ENCODE peak calls at places on chromosomes 2 and 18, in six cellular contexts. One of them, this sample, is unnamed.

GRCh38 chr2:216004408-216005283 is 8.7 kb downstream of the MREG start:
- DNase-seq in DND-41: no peak
- DNase-seq in HFFc6: no peak
- DNase-seq in GM10248: no peak
- DNase-seq in lung: no peak
- DNase-seq in kidney epithelial cell: no peak
- DNase-seq in this sample: no peak

GRCh38 chr2:241751152-241751551 is 16.7 kb downstream of the D2HGDH start:
- DNase-seq in DND-41: no peak
- DNase-seq in lung: no peak
- DNase-seq in kidney epithelial cell: no peak
- DNase-seq in HFFc6: no peak
- DNase-seq in GM10248: no peak
- DNase-seq in this sample: no peak

GRCh38 chr2:101832114-101832513 is 134.6 kb downstream of the MAP4K4 start:
- DNase-seq in HFFc6: no peak
- DNase-seq in GM10248: no peak
- DNase-seq in lung: no peak
- DNase-seq in kidney epithelial cell: no peak
- DNase-seq in DND-41: no peak
- DNase-seq in this sample: no peak

GRCh38 chr2:111975819-111976218 is 77.4 kb downstream of the MERTK start:
- DNase-seq in GM10248: no peak
- DNase-seq in kidney epithelial cell: no peak
- DNase-seq in HFFc6: no peak
- DNase-seq in DND-41: no peak
- DNase-seq in lung: no peak
- DNase-seq in this sample: no peak

GRCh38 chr2:174752403-174753037 is 11.8 kb downstream of the CHRNA1 start:
- DNase-seq in HFFc6: peak; percentile 46
- DNase-seq in DND-41: no peak
- DNase-seq in kidney epithelial cell: no peak
- DNase-seq in GM10248: peak; percentile 54
- DNase-seq in lung: no peak
- DNase-seq in this sample: no peak

GRCh38 chr2:45678791-45679348 is 27.4 kb downstream of the PRKCE start:
- DNase-seq in DND-41: no peak
- DNase-seq in HFFc6: no peak
- DNase-seq in kidney epithelial cell: no peak
- DNase-seq in GM10248: no peak
- DNase-seq in lung: no peak
- DNase-seq in this sample: no peak

GRCh38 chr2:65566617-65567016 is 134.2 kb upstream of the SPRED2 start:
- DNase-seq in GM10248: no peak
- DNase-seq in DND-41: peak; percentile 42
- DNase-seq in kidney epithelial cell: no peak
- DNase-seq in lung: no peak
- DNase-seq in HFFc6: no peak
- DNase-seq in this sample: no peak

GRCh38 chr18:3115430-3116025 is 102.6 kb upstream of the LPIN2 start:
- DNase-seq in DND-41: no peak
- DNase-seq in HFFc6: no peak
- DNase-seq in kidney epithelial cell: no peak
- DNase-seq in GM10248: no peak
- DNase-seq in lung: no peak
- DNase-seq in this sample: no peak

GRCh38 chr2:6423944-6424343 is 441.8 kb downstream of the CMPK2 start:
- DNase-seq in GM10248: no peak
- DNase-seq in DND-41: no peak
- DNase-seq in lung: no peak
- DNase-seq in kidney epithelial cell: no peak
- DNase-seq in HFFc6: no peak
- DNase-seq in this sample: no peak

GRCh38 chr18:77160515-77160914 is 27.9 kb upstream of the MBP start:
- DNase-seq in GM10248: no peak
- DNase-seq in kidney epithelial cell: no peak
- DNase-seq in DND-41: no peak
- DNase-seq in lung: no peak
- DNase-seq in HFFc6: no peak
- DNase-seq in this sample: no peak

GRCh38 chr2:210226186-210226585 is 939 bp upstream of the ACADL start:
- DNase-seq in DND-41: no peak
- DNase-seq in lung: no peak
- DNase-seq in kidney epithelial cell: peak; percentile 5
- DNase-seq in GM10248: no peak
- DNase-seq in HFFc6: no peak
- DNase-seq in this sample: no peak

GRCh38 chr2:226483745-226484619 is 315.6 kb downstream of the IRS1 start:
- DNase-seq in DND-41: no peak
- DNase-seq in lung: no peak
- DNase-seq in GM10248: no peak
- DNase-seq in kidney epithelial cell: no peak
- DNase-seq in HFFc6: peak; percentile 64
- DNase-seq in this sample: no peak

GRCh38 chr2:42141687-42142475 is 27.3 kb upstream of the EML4 start:
- DNase-seq in GM10248: no peak
- DNase-seq in lung: peak; percentile 63
- DNase-seq in DND-41: no peak
- DNase-seq in kidney epithelial cell: no peak
- DNase-seq in HFFc6: peak; percentile 62
- DNase-seq in this sample: no peak

GRCh38 chr2:123502926-123503325 is 522.2 kb upstream of the CNTNAP5 start:
- DNase-seq in HFFc6: no peak
- DNase-seq in kidney epithelial cell: no peak
- DNase-seq in lung: no peak
- DNase-seq in GM10248: no peak
- DNase-seq in DND-41: no peak
- DNase-seq in this sample: no peak

GRCh38 chr2:27024188-27024587 is 8.6 kb upstream of the TMEM214 start:
- DNase-seq in HFFc6: no peak
- DNase-seq in GM10248: no peak
- DNase-seq in DND-41: no peak
- DNase-seq in kidney epithelial cell: no peak
- DNase-seq in lung: no peak
- DNase-seq in this sample: no peak

GRCh38 chr18:44824884-44825283 is 144.2 kb downstream of the SETBP1 start:
- DNase-seq in lung: no peak
- DNase-seq in kidney epithelial cell: no peak
- DNase-seq in DND-41: no peak
- DNase-seq in GM10248: no peak
- DNase-seq in HFFc6: no peak
- DNase-seq in this sample: no peak

GRCh38 chr2:168920504-168921157 is 19.5 kb downstream of the G6PC2 start:
- DNase-seq in kidney epithelial cell: no peak
- DNase-seq in HFFc6: peak; percentile 45
- DNase-seq in DND-41: no peak
- DNase-seq in lung: no peak
- DNase-seq in GM10248: peak; percentile 38
- DNase-seq in this sample: no peak

GRCh38 chr2:133521146-133521745 is 47.0 kb downstream of the NCKAP5 start:
- DNase-seq in HFFc6: no peak
- DNase-seq in DND-41: no peak
- DNase-seq in lung: no peak
- DNase-seq in GM10248: no peak
- DNase-seq in kidney epithelial cell: no peak
- DNase-seq in this sample: no peak

GRCh38 chr2:86172610-86173009 is 22.7 kb downstream of the IMMT start:
- DNase-seq in lung: no peak
- DNase-seq in GM10248: no peak
- DNase-seq in kidney epithelial cell: no peak
- DNase-seq in HFFc6: no peak
- DNase-seq in DND-41: no peak
- DNase-seq in this sample: no peak

GRCh38 chr18:56574827-56575226 is 63.6 kb downstream of the TXNL1 start:
- DNase-seq in kidney epithelial cell: no peak
- DNase-seq in lung: no peak
- DNase-seq in DND-41: no peak
- DNase-seq in GM10248: no peak
- DNase-seq in HFFc6: no peak
- DNase-seq in this sample: no peak

GRCh38 chr2:33512112-33512511 is 35.7 kb downstream of the RASGRP3 start:
- DNase-seq in HFFc6: no peak
- DNase-seq in kidney epithelial cell: no peak
- DNase-seq in DND-41: no peak
- DNase-seq in lung: no peak
- DNase-seq in GM10248: no peak
- DNase-seq in this sample: no peak

GRCh38 chr2:231110551-231110950 is 14.3 kb downstream of the HTR2B start:
- DNase-seq in HFFc6: peak; percentile 32
- DNase-seq in kidney epithelial cell: no peak
- DNase-seq in DND-41: no peak
- DNase-seq in lung: no peak
- DNase-seq in GM10248: no peak
- DNase-seq in this sample: no peak
- TF ChIP-seq CTCF in HFFc6: peak; percentile 56
- TF ChIP-seq CTCF in kidney epithelial cell: no peak
- TF ChIP-seq CTCF in DND-41: no peak
- TF ChIP-seq CTCF in lung: no peak
- TF ChIP-seq CTCF in GM10248: peak; percentile 22
- TF ChIP-seq CTCF in this sample: no peak

GRCh38 chr2:97775074-97775473 is 61.7 kb downstream of the ZAP70 start:
- DNase-seq in lung: no peak
- DNase-seq in kidney epithelial cell: no peak
- DNase-seq in HFFc6: no peak
- DNase-seq in DND-41: no peak
- DNase-seq in GM10248: no peak
- DNase-seq in this sample: no peak

GRCh38 chr2:97770450-97770849 is 57.1 kb downstream of the ZAP70 start:
- DNase-seq in HFFc6: no peak
- DNase-seq in lung: no peak
- DNase-seq in kidney epithelial cell: no peak
- DNase-seq in GM10248: no peak
- DNase-seq in DND-41: no peak
- DNase-seq in this sample: no peak

GRCh38 chr2:97779141-97779540 is 65.8 kb downstream of the ZAP70 start:
- DNase-seq in GM10248: no peak
- DNase-seq in lung: no peak
- DNase-seq in DND-41: no peak
- DNase-seq in HFFc6: no peak
- DNase-seq in kidney epithelial cell: no peak
- DNase-seq in this sample: no peak

GRCh38 chr2:97769308-97769707 is 55.9 kb downstream of the ZAP70 start:
- DNase-seq in HFFc6: no peak
- DNase-seq in kidney epithelial cell: no peak
- DNase-seq in DND-41: no peak
- DNase-seq in lung: no peak
- DNase-seq in GM10248: no peak
- DNase-seq in this sample: no peak

DNA sequence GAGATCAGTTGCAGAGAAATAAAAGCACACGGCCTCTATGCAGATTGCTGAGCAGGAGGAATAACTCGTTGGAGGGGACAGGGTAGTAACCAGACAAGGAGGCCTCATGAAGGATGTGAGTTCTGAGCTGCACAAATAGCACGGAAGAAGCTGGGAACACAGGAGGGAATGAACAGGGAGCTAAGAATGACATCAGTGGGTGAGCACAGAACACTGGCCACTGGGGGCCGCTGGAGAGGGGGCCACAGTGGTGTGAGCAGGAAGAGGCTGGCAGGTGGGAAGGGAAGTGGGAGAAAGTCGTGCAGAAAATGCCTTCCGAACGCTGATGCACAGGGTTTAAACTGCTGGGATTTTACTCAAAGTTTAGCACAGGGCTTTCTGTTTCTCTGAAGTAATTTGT is 61.0 kb downstream of the ZAP70 start:
- DNase-seq in kidney epithelial cell: no peak
- DNase-seq in DND-41: no peak
- DNase-seq in HFFc6: no peak
- DNase-seq in GM10248: no peak
- DNase-seq in lung: no peak
- DNase-seq in this sample: no peak
- TF ChIP-seq CTCF in kidney epithelial cell: peak; percentile 60
- TF ChIP-seq CTCF in DND-41: peak; percentile 43
- TF ChIP-seq CTCF in HFFc6: no peak
- TF ChIP-seq CTCF in GM10248: peak; percentile 34
- TF ChIP-seq CTCF in lung: no peak
- TF ChIP-seq CTCF in this sample: no peak

DNA sequence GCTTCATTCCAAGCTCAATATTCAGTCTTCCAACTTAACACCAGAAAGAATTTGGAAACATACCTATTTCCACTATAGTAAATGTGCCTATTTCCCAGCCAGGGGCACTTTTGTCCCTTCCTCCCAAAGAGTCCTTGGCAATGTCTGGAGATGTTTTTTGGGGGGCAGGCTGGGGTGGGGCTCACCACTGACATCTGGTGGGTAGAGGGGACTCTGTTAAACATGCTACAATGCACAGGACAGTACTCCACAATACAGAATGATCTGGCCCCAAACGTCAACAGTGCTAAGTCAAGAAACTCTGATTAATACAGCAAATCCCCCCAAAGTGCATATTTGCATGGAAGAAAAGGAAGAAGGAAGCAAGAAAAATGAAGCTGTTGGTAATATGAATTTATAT is 61.7 kb downstream of the SMIM21 start:
- DNase-seq in GM10248: no peak
- DNase-seq in kidney epithelial cell: no peak
- DNase-seq in lung: no peak
- DNase-seq in HFFc6: no peak
- DNase-seq in DND-41: no peak
- DNase-seq in this sample: no peak
- TF ChIP-seq CTCF in GM10248: peak; percentile 20
- TF ChIP-seq CTCF in kidney epithelial cell: no peak
- TF ChIP-seq CTCF in lung: no peak
- TF ChIP-seq CTCF in HFFc6: no peak
- TF ChIP-seq CTCF in DND-41: peak; percentile 23
- TF ChIP-seq CTCF in this sample: no peak

DNA sequence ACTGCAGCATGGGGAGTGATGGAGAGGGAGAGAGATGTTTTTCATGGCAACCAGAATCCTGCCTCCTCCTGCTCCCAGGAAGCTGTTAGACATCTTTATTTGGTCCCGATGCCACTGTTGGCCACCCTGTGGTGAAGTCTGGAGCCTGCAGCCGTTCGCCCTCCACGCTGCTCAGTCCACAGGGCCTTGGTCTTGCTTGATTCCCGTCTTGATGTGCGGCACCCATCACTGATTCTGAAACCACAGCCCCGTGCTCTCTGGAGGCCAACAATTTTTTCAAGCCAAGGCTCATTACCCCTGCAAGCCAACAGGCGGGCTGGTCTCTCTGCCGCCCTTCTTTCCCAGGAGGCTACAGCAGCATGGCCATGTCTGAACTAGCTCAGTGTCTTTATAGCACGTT is 24.5 kb downstream of the SIGLEC15 start:
- DNase-seq in GM10248: no peak
- DNase-seq in DND-41: no peak
- DNase-seq in HFFc6: peak; percentile 29
- DNase-seq in kidney epithelial cell: no peak
- DNase-seq in lung: no peak
- DNase-seq in this sample: no peak
- TF ChIP-seq CTCF in GM10248: peak; percentile 1
- TF ChIP-seq CTCF in DND-41: peak; percentile 47
- TF ChIP-seq CTCF in HFFc6: peak; percentile 75
- TF ChIP-seq CTCF in kidney epithelial cell: peak; percentile 60
- TF ChIP-seq CTCF in lung: no peak
- TF ChIP-seq CTCF in this sample: no peak